ENCODE peak calls at places on chromosomes 7 and 10, in six cellular contexts. K is K562, N is H1, R is SK-N-SH, F is HepG2, H is GM12878. D is an unnamed sample.

GRCh38 chr7:43199333-43199732 is 86.9 kb downstream of the HECW1 start:
- DNase-seq in K (no peak), N (no peak), R (no peak), F (no peak), H (no peak), D (no peak)

GRCh38 chr10:30986027-30986672 is 45.5 kb downstream of the ZNF438 start:
- DNase-seq in K (no peak), N (no peak), R (no peak), F (no peak), H (no peak), D (no peak)

GRCh38 chr7:1368682-1369571 is 90.3 kb downstream of the MICALL2 start:
- DNase-seq in K (peak; percentile 100), N (peak; percentile 99), R (peak; percentile 98), F (peak; percentile 10), H (no peak), D (peak; percentile 27)

GRCh38 chr10:70786799-70787415 is 1.7 kb upstream of the TBATA start:
- DNase-seq in K (no peak), N (no peak), R (no peak), F (no peak), H (no peak), D (no peak)

GRCh38 chr7:30988346-30989005 is 24.7 kb downstream of the GHRHR start:
- DNase-seq in K (no peak), N (peak; percentile 66), R (peak; percentile 68), F (no peak), H (no peak), D (no peak)

GRCh38 chr7:78770422-78771410 is 682.8 kb downstream of the MAGI2 start:
- DNase-seq in K (no peak), N (peak; percentile 66), R (peak; percentile 47), F (no peak), H (no peak), D (no peak)

GRCh38 chr7:152521420-152522337 is 85.9 kb upstream of the KMT2C start:
- DNase-seq in K (no peak), N (no peak), R (no peak), F (peak; percentile 21), H (no peak), D (no peak)

GRCh38 chr10:17984056-17984455 is 32.3 kb downstream of the SLC39A12 start:
- DNase-seq in K (no peak), N (no peak), R (no peak), F (no peak), H (peak; percentile 55), D (peak; percentile 46)

GRCh38 chr7:152512711-152513110 is 76.9 kb upstream of the KMT2C start:
- DNase-seq in K (no peak), N (no peak), R (no peak), F (no peak), H (no peak), D (no peak)

GRCh38 chr7:109964780-109965179 is 1126.1 kb upstream of the LRRN3 start:
- DNase-seq in K (no peak), N (no peak), R (no peak), F (no peak), H (no peak), D (no peak)

GRCh38 chr10:60594476-60595051 is 183.7 kb upstream of the CDK1 start:
- DNase-seq in K (no peak), N (no peak), R (no peak), F (no peak), H (no peak), D (no peak)

GRCh38 chr7:120856621-120857352 is 1.2 kb downstream of the TSPAN12 start:
- DNase-seq in K (peak; percentile 45), N (peak; percentile 79), R (peak; percentile 65), F (peak; percentile 18), H (peak; percentile 73), D (peak; percentile 29)

GRCh38 chr10:79055100-79055782 is 13.5 kb upstream of the ZMIZ1 start:
- DNase-seq in K (no peak), N (no peak), R (no peak), F (no peak), H (no peak), D (no peak)

GRCh38 chr7:44280993-44281721 is 44.2 kb downstream of the CAMK2B start:
- DNase-seq in K (no peak), N (peak; percentile 42), R (peak; percentile 28), F (no peak), H (no peak), D (no peak)

GRCh38 chr10:91210014-91210413 is 10.4 kb upstream of the PCGF5 start:
- DNase-seq in K (no peak), N (no peak), R (no peak), F (no peak), H (no peak), D (no peak)

GRCh38 chr10:79379512-79380124 is 32.3 kb downstream of the PPIF start:
- DNase-seq in K (no peak), N (no peak), R (no peak), F (no peak), H (no peak), D (no peak)

GRCh38 chr7:100629117-100629711 is 12.1 kb downstream of the TFR2 start:
- DNase-seq in K (peak; percentile 59), N (peak; percentile 92), R (peak; percentile 86), F (no peak), H (no peak), D (peak; percentile 28)

GRCh38 chr7:9891056-9891455 is 1082.6 kb upstream of the PHF14 start:
- DNase-seq in K (no peak), N (no peak), R (no peak), F (no peak), H (no peak), D (no peak)
- TF ChIP-seq RAD21 in K (no peak), N (no peak), R (no peak), F (no peak), H (no peak), D (no peak)

GRCh38 chr10:125039354-125039769 is 97.4 kb downstream of the ZRANB1 start:
- DNase-seq in K (no peak), N (no peak), R (no peak), F (no peak), H (no peak), D (no peak)
- TF ChIP-seq POLR2AphosphoS5 in K (no peak), N (no peak), R (no peak), F (no peak), H (no peak), D (peak; percentile 1)

GRCh38 chr7:6121141-6121540 is 90.0 kb downstream of the ANKRD61 start:
- DNase-seq in K (no peak), N (no peak), R (no peak), F (no peak), H (no peak), D (no peak)
- TF ChIP-seq RAD21 in K (no peak), N (no peak), R (no peak), F (no peak), H (no peak), D (no peak)

DNA sequence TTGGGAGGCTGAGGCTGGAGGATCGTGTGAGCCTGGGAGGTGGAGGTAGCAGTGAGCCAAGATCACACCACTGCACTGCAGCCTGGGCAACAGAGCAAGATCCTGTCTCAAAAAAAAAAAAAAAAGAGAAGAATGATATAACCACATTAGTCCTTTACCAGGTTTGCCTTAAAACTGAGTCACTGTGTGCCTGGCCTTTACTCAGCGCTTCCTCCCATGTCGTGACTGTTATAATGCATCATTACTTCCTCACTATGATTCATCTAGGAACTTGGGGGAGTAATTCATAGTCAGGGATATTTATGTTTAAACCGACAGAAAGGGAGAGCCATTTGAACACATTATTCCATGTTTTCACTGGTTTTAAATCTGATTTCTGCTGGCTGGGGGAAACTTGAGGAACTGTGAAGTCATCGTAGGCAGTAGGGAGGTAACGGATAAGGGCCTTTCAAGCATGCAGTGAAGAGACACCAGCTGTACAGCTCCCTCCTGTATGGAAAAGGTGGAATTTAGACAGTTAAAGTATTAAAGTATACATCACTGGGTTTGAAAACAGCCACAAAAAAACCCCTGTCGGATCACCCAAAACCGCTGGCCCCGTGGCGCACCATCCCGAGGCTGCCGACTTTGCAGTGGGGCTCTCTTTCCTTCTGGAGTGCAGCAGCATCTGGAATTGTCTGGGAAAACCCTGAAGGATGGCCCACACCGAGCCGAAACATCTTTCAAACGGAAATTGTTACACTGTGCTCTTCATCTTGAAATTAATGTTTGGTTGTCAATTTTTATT is 119.8 kb downstream of the NKX6-2 start:
- DNase-seq in K (peak; percentile 20), N (no peak), R (no peak), F (no peak), H (no peak), D (no peak)
- TF ChIP-seq POLR2AphosphoS5 in K (no peak), N (no peak), R (peak; percentile 27), F (no peak), H (no peak), D (no peak)

GRCh38 chr7:87474533-87475358 is 734 bp downstream of the ABCB4 start:
- DNase-seq in K (no peak), N (no peak), R (peak; percentile 35), F (no peak), H (peak; percentile 96), D (no peak)
- TF ChIP-seq RAD21 in K (no peak), N (no peak), R (no peak), F (no peak), H (peak; percentile 1), D (no peak)

GRCh38 chr10:95480102-95480900 is 80.9 kb downstream of the SORBS1 start:
- DNase-seq in K (peak; percentile 20), N (no peak), R (no peak), F (no peak), H (no peak), D (no peak)
- TF ChIP-seq POLR2AphosphoS5 in K (no peak), N (no peak), R (no peak), F (no peak), H (no peak), D (no peak)

D was measured in HCT116.